ENCODE peak calls at places on chromosomes 2 and 18, in nine cellular contexts. One of them, this sample, is unnamed. For H3K27me3, the result is how much of the 10 kb centered on the place peaks cover.

GRCh38 chr2:207928079-207928478 is 97.2 kb downstream of the PLEKHM3 start:
- DNase-seq in right atrium auricular region: no peak
- DNase-seq in heart right ventricle: no peak
- DNase-seq in H9: no peak
- DNase-seq in upper lobe of right lung: no peak
- DNase-seq in hepatocyte: no peak
- DNase-seq in AG04450: no peak
- DNase-seq in lower lobe of right lung: no peak
- DNase-seq in heart left ventricle: no peak
- DNase-seq in this sample: no peak

GRCh38 chr18:54696616-54697293 is 105.7 kb downstream of the DYNAP start:
- DNase-seq in upper lobe of right lung: no peak
- DNase-seq in H9: no peak
- DNase-seq in AG04450: no peak
- DNase-seq in hepatocyte: no peak
- DNase-seq in right atrium auricular region: no peak
- DNase-seq in heart right ventricle: no peak
- DNase-seq in lower lobe of right lung: no peak
- DNase-seq in heart left ventricle: no peak
- DNase-seq in this sample: no peak

GRCh38 chr2:128370468-128371247 is 52.0 kb upstream of the HS6ST1 start:
- DNase-seq in H9: no peak
- DNase-seq in heart right ventricle: no peak
- DNase-seq in upper lobe of right lung: peak
- DNase-seq in lower lobe of right lung: no peak
- DNase-seq in AG04450: no peak
- DNase-seq in right atrium auricular region: no peak
- DNase-seq in hepatocyte: no peak
- DNase-seq in heart left ventricle: peak
- DNase-seq in this sample: peak

GRCh38 chr2:46574457-46575354 is 95.3 kb downstream of the TMEM247 start:
- DNase-seq in right atrium auricular region: no peak
- DNase-seq in H9: no peak
- DNase-seq in heart right ventricle: no peak
- DNase-seq in heart left ventricle: no peak
- DNase-seq in hepatocyte: no peak
- DNase-seq in lower lobe of right lung: no peak
- DNase-seq in upper lobe of right lung: no peak
- DNase-seq in AG04450: no peak
- DNase-seq in this sample: no peak

GRCh38 chr2:99659874-99660273 is 170.1 kb upstream of the REV1 start:
- DNase-seq in hepatocyte: no peak
- DNase-seq in lower lobe of right lung: no peak
- DNase-seq in upper lobe of right lung: no peak
- DNase-seq in right atrium auricular region: peak
- DNase-seq in H9: no peak
- DNase-seq in heart right ventricle: no peak
- DNase-seq in AG04450: no peak
- DNase-seq in heart left ventricle: no peak
- DNase-seq in this sample: peak

GRCh38 chr2:28534817-28535216 is 39.0 kb downstream of the PLB1 start:
- DNase-seq in right atrium auricular region: no peak
- DNase-seq in AG04450: no peak
- DNase-seq in heart left ventricle: no peak
- DNase-seq in hepatocyte: no peak
- DNase-seq in heart right ventricle: no peak
- DNase-seq in H9: no peak
- DNase-seq in lower lobe of right lung: no peak
- DNase-seq in upper lobe of right lung: no peak
- DNase-seq in this sample: no peak

GRCh38 chr2:43132523-43133301 is 93.7 kb downstream of the ZFP36L2 start:
- DNase-seq in heart left ventricle: no peak
- DNase-seq in lower lobe of right lung: no peak
- DNase-seq in hepatocyte: no peak
- DNase-seq in H9: no peak
- DNase-seq in upper lobe of right lung: no peak
- DNase-seq in AG04450: no peak
- DNase-seq in right atrium auricular region: no peak
- DNase-seq in heart right ventricle: no peak
- DNase-seq in this sample: no peak

GRCh38 chr2:44949329-44950151 is 8.0 kb downstream of the SIX3 start:
- DNase-seq in upper lobe of right lung: peak
- DNase-seq in heart left ventricle: no peak
- DNase-seq in hepatocyte: no peak
- DNase-seq in lower lobe of right lung: peak
- DNase-seq in right atrium auricular region: no peak
- DNase-seq in AG04450: no peak
- DNase-seq in heart right ventricle: no peak
- DNase-seq in H9: peak
- DNase-seq in this sample: no peak

GRCh38 chr2:60450488-60450887 is 103.0 kb downstream of the BCL11A start:
- DNase-seq in heart left ventricle: no peak
- DNase-seq in upper lobe of right lung: no peak
- DNase-seq in hepatocyte: no peak
- DNase-seq in AG04450: no peak
- DNase-seq in H9: no peak
- DNase-seq in lower lobe of right lung: no peak
- DNase-seq in heart right ventricle: no peak
- DNase-seq in right atrium auricular region: no peak
- DNase-seq in this sample: no peak

GRCh38 chr2:59899692-59900091 is 653.8 kb downstream of the BCL11A start:
- DNase-seq in upper lobe of right lung: no peak
- DNase-seq in H9: no peak
- DNase-seq in lower lobe of right lung: no peak
- DNase-seq in heart left ventricle: no peak
- DNase-seq in hepatocyte: no peak
- DNase-seq in heart right ventricle: no peak
- DNase-seq in AG04450: no peak
- DNase-seq in right atrium auricular region: no peak
- DNase-seq in this sample: no peak

GRCh38 chr2:196239622-196240587 is 68.5 kb upstream of the STK17B start:
- DNase-seq in AG04450: no peak
- DNase-seq in heart left ventricle: peak
- DNase-seq in heart right ventricle: peak
- DNase-seq in upper lobe of right lung: peak
- DNase-seq in H9: no peak
- DNase-seq in hepatocyte: no peak
- DNase-seq in right atrium auricular region: peak
- DNase-seq in lower lobe of right lung: peak
- DNase-seq in this sample: peak

GRCh38 chr2:171147081-171147480 is 13.6 kb downstream of the TLK1 start:
- DNase-seq in lower lobe of right lung: no peak
- DNase-seq in heart right ventricle: no peak
- DNase-seq in upper lobe of right lung: no peak
- DNase-seq in hepatocyte: no peak
- DNase-seq in heart left ventricle: no peak
- DNase-seq in AG04450: no peak
- DNase-seq in right atrium auricular region: no peak
- DNase-seq in H9: no peak
- DNase-seq in this sample: no peak

GRCh38 chr2:171143670-171144062 is 17.0 kb downstream of the TLK1 start:
- DNase-seq in heart left ventricle: no peak
- DNase-seq in right atrium auricular region: no peak
- DNase-seq in AG04450: no peak
- DNase-seq in heart right ventricle: no peak
- DNase-seq in H9: no peak
- DNase-seq in lower lobe of right lung: no peak
- DNase-seq in hepatocyte: no peak
- DNase-seq in upper lobe of right lung: no peak
- DNase-seq in this sample: no peak

GRCh38 chr2:171146071-171146470 is 14.6 kb downstream of the TLK1 start:
- DNase-seq in right atrium auricular region: no peak
- DNase-seq in upper lobe of right lung: no peak
- DNase-seq in heart right ventricle: no peak
- DNase-seq in hepatocyte: no peak
- DNase-seq in AG04450: no peak
- DNase-seq in lower lobe of right lung: no peak
- DNase-seq in H9: no peak
- DNase-seq in heart left ventricle: no peak
- DNase-seq in this sample: no peak

GRCh38 chr2:171149539-171149938 is 11.2 kb downstream of the TLK1 start:
- DNase-seq in heart right ventricle: no peak
- DNase-seq in right atrium auricular region: no peak
- DNase-seq in heart left ventricle: no peak
- DNase-seq in AG04450: no peak
- DNase-seq in lower lobe of right lung: no peak
- DNase-seq in upper lobe of right lung: no peak
- DNase-seq in H9: no peak
- DNase-seq in hepatocyte: no peak
- DNase-seq in this sample: no peak

GRCh38 chr2:171146633-171147032 is 14.1 kb downstream of the TLK1 start:
- DNase-seq in H9: no peak
- DNase-seq in upper lobe of right lung: no peak
- DNase-seq in hepatocyte: no peak
- DNase-seq in heart left ventricle: no peak
- DNase-seq in right atrium auricular region: no peak
- DNase-seq in lower lobe of right lung: no peak
- DNase-seq in AG04450: no peak
- DNase-seq in heart right ventricle: no peak
- DNase-seq in this sample: no peak
- H3K27me3 ChIP-seq in H9: under half
- H3K27me3 ChIP-seq in upper lobe of right lung: under half
- H3K27me3 ChIP-seq in hepatocyte: under half
- H3K27me3 ChIP-seq in heart left ventricle: under half
- H3K27me3 ChIP-seq in right atrium auricular region: under half
- H3K27me3 ChIP-seq in lower lobe of right lung: under half
- H3K27me3 ChIP-seq in AG04450: under half
- H3K27me3 ChIP-seq in heart right ventricle: under half
- H3K27me3 ChIP-seq in this sample: under half

DNA sequence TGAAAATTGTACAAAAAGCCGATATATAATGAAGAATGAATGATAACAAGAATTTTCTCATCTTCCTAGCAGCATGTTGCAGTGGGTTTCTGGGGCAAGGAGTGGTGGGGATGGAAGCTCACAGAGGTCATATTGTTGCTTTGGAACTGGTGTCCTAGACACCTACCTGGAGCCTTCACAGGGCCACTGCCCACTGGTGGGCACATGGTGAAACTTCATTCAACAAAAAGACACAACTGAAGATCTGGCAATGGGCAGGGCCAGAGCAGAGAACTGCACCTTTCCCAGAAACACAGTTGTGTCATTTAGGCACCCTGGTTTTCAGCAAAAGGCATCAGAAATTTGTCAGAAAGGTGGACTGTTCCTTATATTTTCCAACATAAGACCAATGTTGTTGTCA is 115.3 kb downstream of the FHOD3 start:
- DNase-seq in hepatocyte: peak
- DNase-seq in H9: peak
- DNase-seq in upper lobe of right lung: no peak
- DNase-seq in heart right ventricle: no peak
- DNase-seq in lower lobe of right lung: no peak
- DNase-seq in right atrium auricular region: no peak
- DNase-seq in heart left ventricle: no peak
- DNase-seq in AG04450: no peak
- DNase-seq in this sample: no peak
- TF ChIP-seq CTCF in hepatocyte: peak
- TF ChIP-seq CTCF in H9: peak
- TF ChIP-seq CTCF in upper lobe of right lung: no peak
- TF ChIP-seq CTCF in heart right ventricle: peak
- TF ChIP-seq CTCF in lower lobe of right lung: no peak
- TF ChIP-seq CTCF in right atrium auricular region: peak
- TF ChIP-seq CTCF in heart left ventricle: no peak
- TF ChIP-seq CTCF in AG04450: peak
- TF ChIP-seq CTCF in this sample: no peak

DNA sequence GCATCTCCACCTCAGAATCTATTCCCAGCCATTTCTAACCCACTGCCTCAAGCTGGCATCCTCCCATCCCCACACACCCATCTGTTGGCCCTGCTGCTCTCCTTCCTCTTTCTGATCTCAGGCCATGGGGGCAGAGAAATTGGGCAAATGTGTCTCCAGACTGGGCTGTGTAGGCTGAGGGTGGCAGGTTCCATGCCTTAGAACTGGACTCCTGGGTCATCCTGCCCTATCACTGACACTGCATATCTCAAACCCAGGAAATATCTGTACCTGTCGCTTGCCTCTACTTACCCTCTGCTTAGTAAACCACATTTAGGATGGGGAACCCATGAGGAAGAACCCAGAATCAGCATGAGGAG is 1.8 kb downstream of the WNT10A start:
- DNase-seq in lower lobe of right lung: no peak
- DNase-seq in H9: no peak
- DNase-seq in heart left ventricle: no peak
- DNase-seq in heart right ventricle: no peak
- DNase-seq in AG04450: no peak
- DNase-seq in right atrium auricular region: no peak
- DNase-seq in upper lobe of right lung: no peak
- DNase-seq in hepatocyte: no peak
- DNase-seq in this sample: no peak
- H3K27me3 ChIP-seq in lower lobe of right lung: half or more
- H3K27me3 ChIP-seq in H9: half or more
- H3K27me3 ChIP-seq in heart left ventricle: half or more
- H3K27me3 ChIP-seq in heart right ventricle: half or more
- H3K27me3 ChIP-seq in AG04450: half or more
- H3K27me3 ChIP-seq in right atrium auricular region: under half
- H3K27me3 ChIP-seq in upper lobe of right lung: half or more
- H3K27me3 ChIP-seq in hepatocyte: half or more
- H3K27me3 ChIP-seq in this sample: under half

GRCh38 chr18:59959606-59960005 is 59.8 kb downstream of the PMAIP1 start:
- DNase-seq in hepatocyte: no peak
- DNase-seq in upper lobe of right lung: no peak
- DNase-seq in right atrium auricular region: no peak
- DNase-seq in AG04450: no peak
- DNase-seq in heart left ventricle: no peak
- DNase-seq in lower lobe of right lung: no peak
- DNase-seq in H9: no peak
- DNase-seq in heart right ventricle: no peak
- DNase-seq in this sample: no peak
- TF ChIP-seq CTCF in hepatocyte: no peak
- TF ChIP-seq CTCF in upper lobe of right lung: no peak
- TF ChIP-seq CTCF in right atrium auricular region: no peak
- TF ChIP-seq CTCF in AG04450: no peak
- TF ChIP-seq CTCF in heart left ventricle: no peak
- TF ChIP-seq CTCF in lower lobe of right lung: no peak
- TF ChIP-seq CTCF in H9: no peak
- TF ChIP-seq CTCF in heart right ventricle: no peak
- TF ChIP-seq CTCF in this sample: no peak

GRCh38 chr18:58578835-58579560 is 49.9 kb downstream of the ALPK2 start:
- DNase-seq in hepatocyte: peak
- DNase-seq in H9: no peak
- DNase-seq in heart right ventricle: no peak
- DNase-seq in right atrium auricular region: no peak
- DNase-seq in AG04450: peak
- DNase-seq in lower lobe of right lung: no peak
- DNase-seq in heart left ventricle: no peak
- DNase-seq in upper lobe of right lung: no peak
- DNase-seq in this sample: no peak
- H3K27me3 ChIP-seq in hepatocyte: under half
- H3K27me3 ChIP-seq in H9: under half
- H3K27me3 ChIP-seq in heart right ventricle: under half
- H3K27me3 ChIP-seq in right atrium auricular region: under half
- H3K27me3 ChIP-seq in AG04450: under half
- H3K27me3 ChIP-seq in lower lobe of right lung: under half
- H3K27me3 ChIP-seq in heart left ventricle: under half
- H3K27me3 ChIP-seq in upper lobe of right lung: under half
- H3K27me3 ChIP-seq in this sample: under half

This sample was measured in tibial artery.